ENCODE peak calls at places on chromosomes 5 and 9, in ten cellular contexts. F, A, J, M, D, X, U, K, L and I are unnamed samples.

GRCh38 chr5:177607452-177608192 is 7.7 kb downstream of the B4GALT7 start:
- DNase-seq in F (peak), A (peak), J (peak), M (peak), D (peak), X (peak), U (peak), K (peak), L (peak), I (peak)

GRCh38 chr5:153953411-153953810 is 85.3 kb downstream of the FAM114A2 start:
- DNase-seq in F (no peak), A (no peak), J (no peak), M (no peak), D (no peak), X (no peak), U (no peak), K (no peak), L (no peak), I (no peak)

GRCh38 chr9:115157245-115157674 is 39.3 kb upstream of the TNC start:
- DNase-seq in F (peak), A (peak), J (peak), M (peak), D (no peak), X (peak), U (peak), K (no peak), L (no peak), I (peak)

GRCh38 chr5:39992617-39993203 is 567.9 kb upstream of the DAB2 start:
- DNase-seq in F (no peak), A (no peak), J (peak), M (no peak), D (no peak), X (no peak), U (peak), K (no peak), L (no peak), I (no peak)

GRCh38 chr5:156361451-156362109 is 34.6 kb downstream of the SGCD start:
- DNase-seq in F (no peak), A (no peak), J (no peak), M (no peak), D (no peak), X (peak), U (no peak), K (no peak), L (no peak), I (no peak)

GRCh38 chr5:6759401-6759800 is 46.2 kb downstream of the TENT4A start:
- DNase-seq in F (no peak), A (no peak), J (no peak), M (no peak), D (no peak), X (no peak), U (peak), K (no peak), L (no peak), I (no peak)

GRCh38 chr5:17248999-17249634 is 31.7 kb downstream of the BASP1 start:
- DNase-seq in F (peak), A (peak), J (peak), M (peak), D (no peak), X (peak), U (peak), K (no peak), L (peak), I (peak)

GRCh38 chr9:122190597-122191381 is 31.1 kb downstream of the MORN5 start:
- DNase-seq in F (no peak), A (no peak), J (no peak), M (no peak), D (no peak), X (peak), U (no peak), K (no peak), L (no peak), I (no peak)

GRCh38 chr9:129712595-129713524 is 40.0 kb downstream of the PTGES start:
- DNase-seq in F (peak), A (peak), J (peak), M (no peak), D (no peak), X (peak), U (peak), K (peak), L (no peak), I (peak)

GRCh38 chr5:38259062-38259857 is 901 bp downstream of the EGFLAM start:
- DNase-seq in F (no peak), A (no peak), J (no peak), M (no peak), D (no peak), X (no peak), U (no peak), K (no peak), L (no peak), I (no peak)
- H3K4me3 ChIP-seq in F (no peak), A (no peak), J (peak), M (peak), D (peak), X (no peak), U (no peak), K (peak), L (no peak), I (no peak)

DNA sequence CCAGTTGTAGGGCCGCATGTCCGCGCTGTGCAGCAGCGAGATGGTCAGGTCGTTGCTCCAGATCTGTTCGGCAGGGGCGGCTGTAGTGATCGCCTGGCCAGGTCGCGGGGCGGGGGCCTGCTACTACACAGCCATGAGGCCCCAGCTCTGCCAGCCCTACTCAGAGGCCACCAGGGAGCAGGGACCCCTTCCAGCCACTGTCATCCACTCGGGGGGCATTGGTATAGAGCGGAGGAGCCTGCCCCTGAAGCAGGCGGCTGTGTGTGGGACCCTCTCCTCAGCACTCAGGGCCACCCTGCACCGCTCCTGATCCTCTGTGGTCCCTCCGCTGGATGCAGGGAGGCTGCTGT is 1.7 kb downstream of the FBXW5 start:
- DNase-seq in F (no peak), A (no peak), J (no peak), M (peak), D (no peak), X (no peak), U (no peak), K (no peak), L (no peak), I (no peak)
- H3K4me3 ChIP-seq in F (no peak), A (peak), J (peak), M (peak), D (peak), X (no peak), U (peak), K (no peak), L (no peak), I (peak)

GRCh38 chr5:134582941-134583340 is 49.7 kb downstream of the SAR1B start:
- DNase-seq in F (no peak), A (no peak), J (no peak), M (no peak), D (no peak), X (no peak), U (no peak), K (no peak), L (no peak), I (no peak)

GRCh38 chr5:134585966-134586365 is 46.7 kb downstream of the SAR1B start:
- DNase-seq in F (no peak), A (no peak), J (no peak), M (no peak), D (no peak), X (no peak), U (no peak), K (no peak), L (no peak), I (no peak)

GRCh38 chr5:134583821-134584220 is 48.8 kb downstream of the SAR1B start:
- DNase-seq in F (no peak), A (no peak), J (no peak), M (no peak), D (no peak), X (no peak), U (no peak), K (no peak), L (no peak), I (no peak)

GRCh38 chr5:134584662-134585061 is 48.0 kb downstream of the SAR1B start:
- DNase-seq in F (no peak), A (no peak), J (no peak), M (no peak), D (no peak), X (no peak), U (no peak), K (no peak), L (no peak), I (no peak)

DNA sequence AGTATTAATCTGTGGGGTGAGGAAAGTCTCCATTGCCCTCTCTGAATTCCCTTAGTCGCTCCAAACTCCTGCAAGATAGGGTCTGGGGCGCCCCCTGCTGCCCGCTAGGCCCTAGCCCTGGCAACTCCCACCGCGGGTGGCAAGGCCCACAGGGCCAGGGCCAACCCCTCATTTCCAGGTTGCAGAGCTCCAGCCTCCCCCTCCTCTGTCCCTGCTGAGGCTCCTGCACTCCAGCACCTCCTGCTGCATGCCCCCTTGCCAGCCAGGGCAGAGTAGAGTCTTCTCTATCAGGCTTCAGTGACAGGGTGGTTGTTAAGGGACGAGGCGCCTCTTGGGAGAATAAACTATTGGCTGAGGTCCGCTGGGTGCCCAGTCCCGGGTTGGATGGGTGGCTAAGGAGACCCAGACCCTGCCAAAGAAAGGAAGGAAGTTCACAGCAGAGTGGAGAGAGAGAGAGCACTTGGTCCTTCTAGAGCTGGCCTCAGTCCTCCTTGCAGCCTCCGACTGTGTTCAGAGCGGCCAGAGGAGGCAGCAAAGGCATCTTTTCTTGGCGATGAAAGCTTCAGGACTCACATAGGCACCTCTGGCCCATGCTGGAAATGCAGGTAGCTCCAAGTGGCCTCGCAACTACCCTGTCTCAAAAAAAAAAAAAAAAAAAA is 45.6 kb downstream of the SAR1B start:
- DNase-seq in F (peak), A (peak), J (peak), M (peak), D (peak), X (peak), U (peak), K (peak), L (peak), I (peak)
- H3K4me3 ChIP-seq in F (no peak), A (no peak), J (no peak), M (peak), D (peak), X (no peak), U (no peak), K (no peak), L (no peak), I (no peak)

DNA sequence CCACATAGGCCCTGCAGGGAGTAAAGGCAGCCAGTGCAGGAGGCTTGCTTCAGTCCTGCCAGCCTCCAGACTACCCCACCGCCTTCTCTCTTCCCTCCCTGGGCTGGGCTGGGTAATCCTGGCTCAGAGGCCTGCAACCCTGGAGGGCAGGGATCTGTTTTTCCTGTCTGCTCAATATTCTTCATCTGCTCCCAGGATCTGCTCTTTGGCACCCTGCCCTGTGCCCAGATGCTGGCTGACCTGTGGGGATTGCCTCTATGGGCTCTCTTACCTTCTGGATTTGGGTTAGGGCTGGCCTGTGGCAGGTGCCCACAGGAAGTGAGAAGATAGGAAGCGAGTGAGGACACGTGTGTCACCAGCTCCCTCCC is 7.3 kb upstream of the ANGPTL2 start:
- DNase-seq in F (no peak), A (no peak), J (no peak), M (no peak), D (no peak), X (no peak), U (no peak), K (no peak), L (no peak), I (no peak)
- H3K4me3 ChIP-seq in F (no peak), A (no peak), J (no peak), M (no peak), D (no peak), X (no peak), U (no peak), K (no peak), L (no peak), I (no peak)

GRCh38 chr9:133429216-133429613 is 7.0 kb downstream of the ADAMTS13 start:
- DNase-seq in F (no peak), A (no peak), J (no peak), M (no peak), D (no peak), X (no peak), U (no peak), K (no peak), L (no peak), I (no peak)
- H3K4me3 ChIP-seq in F (no peak), A (no peak), J (no peak), M (no peak), D (peak), X (no peak), U (no peak), K (no peak), L (no peak), I (no peak)

DNA sequence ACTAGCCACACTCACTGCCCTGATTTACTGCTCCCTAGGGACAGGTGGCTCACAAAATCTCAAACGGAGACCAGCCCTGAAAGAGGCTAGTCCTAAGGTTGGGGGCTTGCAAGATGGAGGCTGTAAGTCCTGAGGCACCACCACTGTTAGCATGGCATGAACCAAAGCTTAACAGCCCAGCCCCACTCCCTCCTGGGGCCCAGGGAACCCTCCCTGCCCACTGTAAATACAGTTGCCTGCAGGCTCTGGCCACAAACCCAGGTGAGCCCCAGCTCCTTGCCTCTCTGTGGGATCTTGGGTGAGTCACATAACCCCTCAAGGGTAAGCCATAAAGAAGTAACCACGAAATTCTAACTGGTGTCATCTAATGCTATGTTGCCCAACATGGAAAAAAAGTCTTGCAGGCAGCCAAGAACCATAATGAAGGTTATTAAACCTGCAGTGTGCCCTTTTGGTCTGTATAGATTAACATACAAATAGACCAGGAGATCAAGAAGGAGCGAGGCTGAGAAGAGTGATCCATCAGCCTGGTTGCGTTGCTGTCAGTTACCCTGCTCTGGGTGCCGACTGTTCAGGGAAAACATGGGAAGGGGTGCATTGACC is 1.7 kb upstream of the POMT1 start:
- DNase-seq in F (no peak), A (peak), J (peak), M (no peak), D (no peak), X (peak), U (peak), K (no peak), L (no peak), I (peak)
- H3K4me3 ChIP-seq in F (no peak), A (no peak), J (no peak), M (no peak), D (no peak), X (no peak), U (no peak), K (no peak), L (no peak), I (no peak)

GRCh38 chr5:141697586-141697985 is 15.6 kb upstream of the ARAP3 start:
- DNase-seq in F (no peak), A (no peak), J (no peak), M (no peak), D (no peak), X (no peak), U (no peak), K (no peak), L (no peak), I (no peak)

GRCh38 chr5:141705503-141705902 is 23.5 kb upstream of the ARAP3 start:
- DNase-seq in F (no peak), A (no peak), J (no peak), M (no peak), D (no peak), X (no peak), U (no peak), K (no peak), L (no peak), I (no peak)

GRCh38 chr5:141703133-141703561 is 21.1 kb upstream of the ARAP3 start:
- DNase-seq in F (no peak), A (peak), J (no peak), M (no peak), D (no peak), X (no peak), U (peak), K (no peak), L (no peak), I (peak)

GRCh38 chr5:141704782-141705297 is 22.8 kb upstream of the ARAP3 start:
- DNase-seq in F (no peak), A (no peak), J (no peak), M (no peak), D (no peak), X (no peak), U (no peak), K (no peak), L (no peak), I (no peak)

GRCh38 chr5:141701341-141702119 is 19.5 kb upstream of the ARAP3 start:
- DNase-seq in F (no peak), A (no peak), J (no peak), M (no peak), D (no peak), X (no peak), U (no peak), K (peak), L (no peak), I (no peak)
- H3K4me3 ChIP-seq in F (no peak), A (no peak), J (peak), M (no peak), D (peak), X (no peak), U (no peak), K (peak), L (no peak), I (no peak)